ENCODE peak calls at places on chromosomes 13 and 19, in five cellular contexts. One of them, this sample, is unnamed. For H3K9me3, the result is how much of the 10 kb centered on the place peaks cover.

GRCh38 chr19:49073514-49074378 is 1.2 kb upstream of the KCNA7 start:
- DNase-seq in OCI-LY7: peak
- DNase-seq in ovary: no peak
- DNase-seq in prostate gland: no peak
- DNase-seq in tibial nerve: no peak
- DNase-seq in this sample: no peak

GRCh38 chr13:74136089-74136658 is 2.0 kb upstream of the KLF12 start:
- DNase-seq in tibial nerve: no peak
- DNase-seq in ovary: peak
- DNase-seq in prostate gland: peak
- DNase-seq in OCI-LY7: peak
- DNase-seq in this sample: peak

GRCh38 chr13:42078113-42078769 is 29.8 kb downstream of the DGKH start:
- DNase-seq in tibial nerve: no peak
- DNase-seq in prostate gland: no peak
- DNase-seq in ovary: no peak
- DNase-seq in OCI-LY7: peak
- DNase-seq in this sample: no peak

GRCh38 chr13:31790992-31791391 is 51.7 kb downstream of the RXFP2 start:
- DNase-seq in prostate gland: no peak
- DNase-seq in tibial nerve: no peak
- DNase-seq in ovary: no peak
- DNase-seq in OCI-LY7: no peak
- DNase-seq in this sample: no peak

GRCh38 chr13:50126378-50127016 is 111.3 kb downstream of the KCNRG start:
- DNase-seq in tibial nerve: no peak
- DNase-seq in ovary: no peak
- DNase-seq in OCI-LY7: peak
- DNase-seq in prostate gland: no peak
- DNase-seq in this sample: peak

GRCh38 chr13:77016888-77017623 is 9.9 kb downstream of the FBXL3 start:
- DNase-seq in prostate gland: no peak
- DNase-seq in OCI-LY7: no peak
- DNase-seq in ovary: no peak
- DNase-seq in tibial nerve: no peak
- DNase-seq in this sample: no peak

GRCh38 chr13:67275351-67275989 is 45.3 kb upstream of the PCDH9 start:
- DNase-seq in OCI-LY7: no peak
- DNase-seq in tibial nerve: no peak
- DNase-seq in prostate gland: no peak
- DNase-seq in ovary: no peak
- DNase-seq in this sample: no peak

GRCh38 chr19:4189641-4190040 is 7.2 kb downstream of the ANKRD24 start:
- DNase-seq in OCI-LY7: no peak
- DNase-seq in ovary: no peak
- DNase-seq in prostate gland: no peak
- DNase-seq in tibial nerve: no peak
- DNase-seq in this sample: no peak

GRCh38 chr13:23626730-23627129 is 56.5 kb downstream of the TNFRSF19 start:
- DNase-seq in OCI-LY7: no peak
- DNase-seq in tibial nerve: no peak
- DNase-seq in ovary: no peak
- DNase-seq in prostate gland: peak
- DNase-seq in this sample: no peak

GRCh38 chr13:111895896-111896821 is 170.8 kb upstream of the SOX1 start:
- DNase-seq in ovary: no peak
- DNase-seq in tibial nerve: no peak
- DNase-seq in prostate gland: no peak
- DNase-seq in OCI-LY7: no peak
- DNase-seq in this sample: no peak

GRCh38 chr19:19508217-19508616 is 7.1 kb downstream of the TSSK6 start:
- DNase-seq in ovary: no peak
- DNase-seq in prostate gland: no peak
- DNase-seq in tibial nerve: no peak
- DNase-seq in OCI-LY7: no peak
- DNase-seq in this sample: peak

GRCh38 chr19:30443531-30444252 is 71.5 kb downstream of the ZNF536 start:
- DNase-seq in OCI-LY7: no peak
- DNase-seq in ovary: no peak
- DNase-seq in prostate gland: no peak
- DNase-seq in tibial nerve: no peak
- DNase-seq in this sample: no peak
- H3K9me3 ChIP-seq in OCI-LY7: under half
- H3K9me3 ChIP-seq in ovary: under half
- H3K9me3 ChIP-seq in prostate gland: under half
- H3K9me3 ChIP-seq in tibial nerve: under half
- H3K9me3 ChIP-seq in this sample: under half

GRCh38 chr19:52069653-52070052 is 21.0 kb upstream of the ZNF432 start:
- DNase-seq in OCI-LY7: no peak
- DNase-seq in prostate gland: no peak
- DNase-seq in tibial nerve: no peak
- DNase-seq in ovary: no peak
- DNase-seq in this sample: no peak
- H3K9me3 ChIP-seq in OCI-LY7: under half
- H3K9me3 ChIP-seq in prostate gland: under half
- H3K9me3 ChIP-seq in tibial nerve: half or more
- H3K9me3 ChIP-seq in ovary: under half
- H3K9me3 ChIP-seq in this sample: under half

DNA sequence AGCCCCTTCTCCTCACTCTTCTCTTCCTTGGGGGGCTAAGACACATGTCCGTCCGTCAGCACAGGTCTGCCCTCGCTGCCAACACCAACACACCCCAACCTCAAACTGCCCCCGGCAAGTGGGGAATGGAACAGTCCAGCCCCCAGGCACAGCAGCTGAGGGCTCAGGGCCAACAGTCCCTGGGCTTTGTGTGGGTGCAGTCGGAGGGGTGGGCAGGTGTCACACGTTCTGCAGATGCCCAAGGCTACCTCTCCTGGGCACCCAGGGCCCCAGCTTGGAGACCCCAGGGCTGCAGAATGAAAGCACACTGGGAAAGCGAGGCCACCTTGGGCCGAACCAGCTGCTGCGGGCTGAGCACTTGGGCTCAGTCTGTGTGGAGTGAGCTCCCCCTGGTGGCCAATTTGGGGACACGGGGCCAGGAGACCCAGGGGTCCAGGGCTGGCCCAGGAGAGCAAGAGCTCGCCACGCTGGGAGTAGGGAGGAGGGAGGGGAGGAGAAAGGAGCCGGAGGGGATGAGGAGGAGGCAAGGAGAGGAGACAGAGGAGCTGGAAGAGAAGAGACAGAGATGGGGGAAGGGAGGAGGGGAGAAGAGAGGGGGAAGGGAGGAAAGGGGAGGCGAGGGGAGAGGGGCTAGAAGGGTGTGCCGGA is 14.0 kb upstream of the ATP8B3 start:
- DNase-seq in OCI-LY7: peak
- DNase-seq in tibial nerve: peak
- DNase-seq in prostate gland: peak
- DNase-seq in ovary: peak
- DNase-seq in this sample: peak
- H3K9me3 ChIP-seq in OCI-LY7: under half
- H3K9me3 ChIP-seq in tibial nerve: under half
- H3K9me3 ChIP-seq in prostate gland: under half
- H3K9me3 ChIP-seq in ovary: under half
- H3K9me3 ChIP-seq in this sample: under half

DNA sequence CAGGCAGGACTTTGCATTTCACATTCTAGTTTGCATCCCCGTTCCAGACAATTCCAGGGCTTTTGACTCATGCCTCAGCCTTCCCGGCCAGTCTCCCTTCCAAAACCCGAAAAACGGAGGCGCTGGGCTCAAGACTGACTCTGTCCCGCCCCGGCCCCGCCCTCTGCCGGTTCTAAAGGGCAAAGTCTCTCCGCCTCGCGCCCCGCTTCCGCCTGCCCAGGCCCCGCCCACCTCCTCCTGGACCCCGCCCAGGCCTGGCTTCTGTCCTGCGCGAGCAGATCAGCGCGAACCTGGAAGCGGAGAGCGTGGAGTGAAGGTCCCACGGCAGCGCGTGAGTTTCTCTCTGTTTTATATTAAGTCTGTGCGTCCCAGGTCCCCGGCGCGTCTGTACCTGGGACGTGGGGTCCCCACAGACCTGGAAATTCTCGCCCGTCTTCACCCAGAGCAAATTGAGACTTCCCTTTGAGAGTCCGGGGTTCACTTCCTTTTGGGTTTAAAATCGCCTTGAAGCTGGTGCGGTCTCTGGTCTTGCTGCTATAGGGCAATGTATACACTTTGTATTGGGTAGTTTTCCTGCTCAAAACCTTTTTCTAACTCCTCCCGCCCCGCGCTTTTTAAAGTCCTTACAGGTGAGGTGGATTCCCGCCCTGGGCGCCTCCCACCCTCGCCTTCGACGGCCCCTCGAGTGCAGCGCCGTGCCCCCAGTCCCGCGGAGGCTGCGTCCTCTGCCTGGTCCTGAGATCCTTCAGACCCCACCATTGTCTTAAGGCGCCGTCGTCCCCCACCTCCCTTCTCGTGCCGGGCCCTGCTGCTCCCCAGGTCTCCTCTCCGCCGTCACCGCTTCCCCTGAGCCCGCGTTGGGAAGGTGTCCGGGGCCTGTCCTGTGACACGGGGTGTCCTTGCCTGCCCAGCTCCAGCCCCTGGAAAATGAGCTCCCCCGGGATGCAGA is 31.2 kb downstream of the ZNF701 start:
- DNase-seq in OCI-LY7: peak
- DNase-seq in ovary: peak
- DNase-seq in tibial nerve: peak
- DNase-seq in prostate gland: peak
- DNase-seq in this sample: peak
- H3K9me3 ChIP-seq in OCI-LY7: under half
- H3K9me3 ChIP-seq in ovary: under half
- H3K9me3 ChIP-seq in tibial nerve: under half
- H3K9me3 ChIP-seq in prostate gland: under half
- H3K9me3 ChIP-seq in this sample: under half

GRCh38 chr19:23932878-23933277 is 18.2 kb downstream of the ZNF726 start:
- DNase-seq in tibial nerve: no peak
- DNase-seq in prostate gland: no peak
- DNase-seq in ovary: no peak
- DNase-seq in OCI-LY7: no peak
- DNase-seq in this sample: no peak
- H3K9me3 ChIP-seq in tibial nerve: under half
- H3K9me3 ChIP-seq in prostate gland: under half
- H3K9me3 ChIP-seq in ovary: under half
- H3K9me3 ChIP-seq in OCI-LY7: under half
- H3K9me3 ChIP-seq in this sample: under half

GRCh38 chr19:39840492-39840891 is 5.7 kb downstream of the FBL start:
- DNase-seq in OCI-LY7: no peak
- DNase-seq in ovary: no peak
- DNase-seq in tibial nerve: no peak
- DNase-seq in prostate gland: no peak
- DNase-seq in this sample: no peak
- H3K9me3 ChIP-seq in OCI-LY7: under half
- H3K9me3 ChIP-seq in ovary: under half
- H3K9me3 ChIP-seq in tibial nerve: under half
- H3K9me3 ChIP-seq in prostate gland: under half
- H3K9me3 ChIP-seq in this sample: under half

DNA sequence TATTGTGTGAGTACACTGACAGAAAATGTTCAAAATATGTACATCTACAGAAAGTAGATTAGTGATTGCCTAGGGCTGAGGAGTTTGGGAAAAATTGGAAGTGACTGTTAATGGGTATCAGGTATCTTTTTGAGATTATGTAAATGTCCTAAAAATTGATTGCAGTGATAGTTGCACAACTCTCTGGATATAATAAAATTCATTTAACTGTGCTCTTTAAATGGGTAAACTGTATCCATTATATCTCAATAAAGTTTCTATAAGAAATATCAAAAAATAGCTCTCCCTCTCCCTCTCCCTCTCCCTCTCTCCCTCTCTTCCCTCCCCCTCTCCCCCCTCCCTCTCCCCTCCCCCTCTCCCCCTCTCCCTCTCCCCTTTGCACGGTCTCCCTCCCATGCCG is 9.4 kb upstream of the ZNF227 start:
- DNase-seq in OCI-LY7: no peak
- DNase-seq in prostate gland: no peak
- DNase-seq in ovary: no peak
- DNase-seq in tibial nerve: no peak
- DNase-seq in this sample: no peak
- H3K9me3 ChIP-seq in OCI-LY7: under half
- H3K9me3 ChIP-seq in prostate gland: under half
- H3K9me3 ChIP-seq in ovary: under half
- H3K9me3 ChIP-seq in tibial nerve: half or more
- H3K9me3 ChIP-seq in this sample: under half

This sample was measured in right cardiac atrium.